ENCODE peak calls at places on chromosomes 4 and X, in four cellular contexts. One of them, this sample, is unnamed.

GRCh38 chrX:155871934-155872333 is 9.2 kb upstream of the VAMP7 start:
- DNase-seq in EH: no peak
- DNase-seq in foreskin keratinocyte: no peak
- DNase-seq in stimulated activated CD4-positive, alpha-beta T cell treated with anti-CD3 and anti-CD28 coated beads, Interleukin-12 subunit alpha, Interleukin-12 subunit beta, amount 100 ng/mL, for 24 hours: no peak
- DNase-seq in this sample: no peak

GRCh38 chrX:63115196-63115595 is 235.9 kb downstream of the SPIN4 start:
- DNase-seq in stimulated activated CD4-positive, alpha-beta T cell treated with anti-CD3 and anti-CD28 coated beads, Interleukin-12 subunit alpha, Interleukin-12 subunit beta, amount 100 ng/mL, for 24 hours: no peak
- DNase-seq in foreskin keratinocyte: no peak
- DNase-seq in EH: no peak
- DNase-seq in this sample: no peak

GRCh38 chr4:185242749-185243533 is 33.5 kb downstream of the SNX25 start:
- DNase-seq in EH: peak
- DNase-seq in stimulated activated CD4-positive, alpha-beta T cell treated with anti-CD3 and anti-CD28 coated beads, Interleukin-12 subunit alpha, Interleukin-12 subunit beta, amount 100 ng/mL, for 24 hours: no peak
- DNase-seq in foreskin keratinocyte: no peak
- DNase-seq in this sample: no peak

GRCh38 chr4:71009796-71010588 is 16.5 kb downstream of the DCK start:
- DNase-seq in foreskin keratinocyte: peak
- DNase-seq in stimulated activated CD4-positive, alpha-beta T cell treated with anti-CD3 and anti-CD28 coated beads, Interleukin-12 subunit alpha, Interleukin-12 subunit beta, amount 100 ng/mL, for 24 hours: no peak
- DNase-seq in EH: peak
- DNase-seq in this sample: no peak

GRCh38 chr4:83639849-83640493 is 104.1 kb downstream of the GPAT3 start:
- DNase-seq in foreskin keratinocyte: peak
- DNase-seq in EH: peak
- DNase-seq in stimulated activated CD4-positive, alpha-beta T cell treated with anti-CD3 and anti-CD28 coated beads, Interleukin-12 subunit alpha, Interleukin-12 subunit beta, amount 100 ng/mL, for 24 hours: no peak
- DNase-seq in this sample: peak

GRCh38 chrX:79162076-79162475 is 17.6 kb downstream of the GPR174 start:
- DNase-seq in EH: no peak
- DNase-seq in foreskin keratinocyte: no peak
- DNase-seq in stimulated activated CD4-positive, alpha-beta T cell treated with anti-CD3 and anti-CD28 coated beads, Interleukin-12 subunit alpha, Interleukin-12 subunit beta, amount 100 ng/mL, for 24 hours: no peak
- DNase-seq in this sample: no peak

GRCh38 chrX:66200855-66201795 is 37.1 kb downstream of the HEPH start:
- DNase-seq in stimulated activated CD4-positive, alpha-beta T cell treated with anti-CD3 and anti-CD28 coated beads, Interleukin-12 subunit alpha, Interleukin-12 subunit beta, amount 100 ng/mL, for 24 hours: no peak
- DNase-seq in foreskin keratinocyte: no peak
- DNase-seq in EH: peak
- DNase-seq in this sample: no peak

GRCh38 chr4:91228659-91229058 is 1075.1 kb upstream of the GRID2 start:
- DNase-seq in foreskin keratinocyte: no peak
- DNase-seq in EH: no peak
- DNase-seq in stimulated activated CD4-positive, alpha-beta T cell treated with anti-CD3 and anti-CD28 coated beads, Interleukin-12 subunit alpha, Interleukin-12 subunit beta, amount 100 ng/mL, for 24 hours: no peak
- DNase-seq in this sample: no peak

GRCh38 chrX:74800062-74800461 is 125.2 kb downstream of the NEXMIF start:
- DNase-seq in foreskin keratinocyte: no peak
- DNase-seq in EH: no peak
- DNase-seq in stimulated activated CD4-positive, alpha-beta T cell treated with anti-CD3 and anti-CD28 coated beads, Interleukin-12 subunit alpha, Interleukin-12 subunit beta, amount 100 ng/mL, for 24 hours: no peak
- DNase-seq in this sample: no peak

GRCh38 chr4:106614446-106614845 is 245.9 kb upstream of the GIMD1 start:
- DNase-seq in EH: peak
- DNase-seq in stimulated activated CD4-positive, alpha-beta T cell treated with anti-CD3 and anti-CD28 coated beads, Interleukin-12 subunit alpha, Interleukin-12 subunit beta, amount 100 ng/mL, for 24 hours: no peak
- DNase-seq in foreskin keratinocyte: no peak
- DNase-seq in this sample: no peak

GRCh38 chr4:8641931-8642650 is 49.5 kb downstream of the CPZ start:
- DNase-seq in foreskin keratinocyte: no peak
- DNase-seq in EH: no peak
- DNase-seq in stimulated activated CD4-positive, alpha-beta T cell treated with anti-CD3 and anti-CD28 coated beads, Interleukin-12 subunit alpha, Interleukin-12 subunit beta, amount 100 ng/mL, for 24 hours: no peak
- DNase-seq in this sample: no peak

GRCh38 chr4:72886602-72887001 is 182.9 kb downstream of the COX18 start:
- DNase-seq in stimulated activated CD4-positive, alpha-beta T cell treated with anti-CD3 and anti-CD28 coated beads, Interleukin-12 subunit alpha, Interleukin-12 subunit beta, amount 100 ng/mL, for 24 hours: no peak
- DNase-seq in foreskin keratinocyte: peak
- DNase-seq in EH: no peak
- DNase-seq in this sample: no peak

GRCh38 chr4:150525321-150525868 is 56.6 kb upstream of the MAB21L2 start:
- DNase-seq in EH: no peak
- DNase-seq in stimulated activated CD4-positive, alpha-beta T cell treated with anti-CD3 and anti-CD28 coated beads, Interleukin-12 subunit alpha, Interleukin-12 subunit beta, amount 100 ng/mL, for 24 hours: no peak
- DNase-seq in foreskin keratinocyte: peak
- DNase-seq in this sample: no peak

GRCh38 chrX:45445745-45446412 is 245.2 kb upstream of the DIPK2B start:
- DNase-seq in foreskin keratinocyte: peak
- DNase-seq in stimulated activated CD4-positive, alpha-beta T cell treated with anti-CD3 and anti-CD28 coated beads, Interleukin-12 subunit alpha, Interleukin-12 subunit beta, amount 100 ng/mL, for 24 hours: no peak
- DNase-seq in EH: peak
- DNase-seq in this sample: no peak

GRCh38 chrX:43612400-43612799 is 43.7 kb upstream of the MAOA start:
- DNase-seq in foreskin keratinocyte: no peak
- DNase-seq in stimulated activated CD4-positive, alpha-beta T cell treated with anti-CD3 and anti-CD28 coated beads, Interleukin-12 subunit alpha, Interleukin-12 subunit beta, amount 100 ng/mL, for 24 hours: no peak
- DNase-seq in EH: no peak
- DNase-seq in this sample: no peak

GRCh38 chrX:10017866-10018265 is 50.7 kb downstream of the CLDN34 start:
- DNase-seq in foreskin keratinocyte: peak
- DNase-seq in EH: peak
- DNase-seq in stimulated activated CD4-positive, alpha-beta T cell treated with anti-CD3 and anti-CD28 coated beads, Interleukin-12 subunit alpha, Interleukin-12 subunit beta, amount 100 ng/mL, for 24 hours: no peak
- DNase-seq in this sample: no peak

GRCh38 chr4:159008671-159009070 is 94.2 kb upstream of the RAPGEF2 start:
- DNase-seq in stimulated activated CD4-positive, alpha-beta T cell treated with anti-CD3 and anti-CD28 coated beads, Interleukin-12 subunit alpha, Interleukin-12 subunit beta, amount 100 ng/mL, for 24 hours: no peak
- DNase-seq in foreskin keratinocyte: no peak
- DNase-seq in EH: no peak
- DNase-seq in this sample: no peak

GRCh38 chr4:2860391-2861348 is 17.0 kb downstream of the ADD1 start:
- DNase-seq in EH: peak
- DNase-seq in foreskin keratinocyte: no peak
- DNase-seq in stimulated activated CD4-positive, alpha-beta T cell treated with anti-CD3 and anti-CD28 coated beads, Interleukin-12 subunit alpha, Interleukin-12 subunit beta, amount 100 ng/mL, for 24 hours: no peak
- DNase-seq in this sample: no peak

GRCh38 chr4:26896636-26897035 is 36.0 kb downstream of the STIM2 start:
- DNase-seq in foreskin keratinocyte: peak
- DNase-seq in stimulated activated CD4-positive, alpha-beta T cell treated with anti-CD3 and anti-CD28 coated beads, Interleukin-12 subunit alpha, Interleukin-12 subunit beta, amount 100 ng/mL, for 24 hours: no peak
- DNase-seq in EH: peak
- DNase-seq in this sample: no peak